ENCODE peak calls at places on chromosomes 3 and 15, in six cellular contexts. G is left ventricle myocardium superior, L is kidney glomerular epithelial cell, Z is vagina, V is Caki2, D is heart right ventricle. A is an unnamed sample.

GRCh38 chr3:47323431-47324277 is 40.9 kb downstream of the KLHL18 start:
- DNase-seq in G (no peak), L (no peak), Z (no peak), V (peak), D (no peak), A (no peak)

GRCh38 chr15:63056843-63057242 is 14.3 kb downstream of the TPM1 start:
- DNase-seq in G (peak), L (no peak), Z (no peak), V (no peak), D (no peak), A (no peak)

GRCh38 chr3:52140000-52140399 is 14.2 kb downstream of the POC1A start:
- DNase-seq in G (peak), L (no peak), Z (no peak), V (no peak), D (peak), A (no peak)

GRCh38 chr3:120982608-120983320 is 74.8 kb downstream of the STXBP5L start:
- DNase-seq in G (no peak), L (no peak), Z (no peak), V (no peak), D (no peak), A (no peak)

GRCh38 chr3:105905328-105905727 is 36.5 kb upstream of the CBLB start:
- DNase-seq in G (no peak), L (no peak), Z (no peak), V (no peak), D (no peak), A (no peak)

GRCh38 chr3:141859651-141860050 is 16.8 kb upstream of the ATP1B3 start:
- DNase-seq in G (no peak), L (no peak), Z (no peak), V (no peak), D (no peak), A (no peak)

GRCh38 chr3:29128004-29128403 is 152.9 kb upstream of the RBMS3 start:
- DNase-seq in G (no peak), L (no peak), Z (no peak), V (no peak), D (no peak), A (no peak)

GRCh38 chr3:102179321-102180290 is 255.2 kb upstream of the ZPLD1 start:
- DNase-seq in G (no peak), L (peak), Z (no peak), V (peak), D (no peak), A (no peak)

GRCh38 chr3:152365766-152366593 is 97.3 kb downstream of the MBNL1 start:
- DNase-seq in G (no peak), L (no peak), Z (no peak), V (no peak), D (no peak), A (no peak)

GRCh38 chr3:179949869-179950268 is 86.9 kb downstream of the PEX5L start:
- DNase-seq in G (no peak), L (no peak), Z (no peak), V (no peak), D (no peak), A (no peak)

GRCh38 chr3:110598847-110599490 is 472.6 kb upstream of the NECTIN3 start:
- DNase-seq in G (no peak), L (peak), Z (no peak), V (no peak), D (no peak), A (no peak)

GRCh38 chr3:256501-256900 is 59.9 kb downstream of the CHL1 start:
- DNase-seq in G (no peak), L (no peak), Z (no peak), V (no peak), D (no peak), A (no peak)

GRCh38 chr3:138434276-138434874 is at the start of gene ESYT3:
- DNase-seq in G (peak), L (peak), Z (no peak), V (peak), D (peak), A (peak)

GRCh38 chr15:68371160-68371559 is 60.8 kb downstream of the ITGA11 start:
- DNase-seq in G (no peak), L (no peak), Z (no peak), V (no peak), D (peak), A (no peak)

GRCh38 chr15:43920815-43921214 is 94.0 kb downstream of the WDR76 start:
- DNase-seq in G (no peak), L (no peak), Z (no peak), V (no peak), D (no peak), A (no peak)

A was measured in activated CD4-positive, alpha-beta memory T cell treated with anti-CD3 and anti-CD28 coated beads for 36 hours.